ENCODE peak calls at places on chromosomes 5 and 9, in four cellular contexts. D is mesendoderm, Q is choroid plexus epithelial cell, I is aorta. G is an unnamed sample.

GRCh38 chr9:79858509-79858908 is 286.7 kb downstream of the TLE4 start:
- DNase-seq in D (no peak), Q (peak; percentile 28), I (no peak), G (no peak)

GRCh38 chr5:61569353-61569752 is 237.3 kb downstream of the ZSWIM6 start:
- DNase-seq in D (no peak), Q (no peak), I (no peak), G (peak; percentile 71)

GRCh38 chr5:62082370-62082778 is 223.6 kb upstream of the KIF2A start:
- DNase-seq in D (no peak), Q (peak; percentile 32), I (no peak), G (no peak)

GRCh38 chr5:21817668-21818419 is 1035.3 kb downstream of the CDH12 start:
- DNase-seq in D (no peak), Q (peak; percentile 44), I (no peak), G (no peak)

GRCh38 chr5:172548311-172548731 is 92.7 kb upstream of the NEURL1B start:
- DNase-seq in D (no peak), Q (no peak), I (no peak), G (no peak)

GRCh38 chr5:151151793-151152192 is 5.8 kb downstream of the ANXA6 start:
- DNase-seq in D (no peak), Q (peak; percentile 63), I (no peak), G (no peak)

GRCh38 chr5:99815-100214 is 7.8 kb downstream of the PLEKHG4B start:
- DNase-seq in D (peak; percentile 37), Q (no peak), I (no peak), G (no peak)

GRCh38 chr9:34072410-34072809 is 23.7 kb upstream of the UBAP2 start:
- DNase-seq in D (peak; percentile 77), Q (no peak), I (peak; percentile 1), G (no peak)

GRCh38 chr5:142736247-142736632 is 33.9 kb upstream of the ARHGAP26 start:
- DNase-seq in D (no peak), Q (no peak), I (no peak), G (no peak)

GRCh38 chr5:67879619-67880357 is 335.8 kb upstream of the PIK3R1 start:
- DNase-seq in D (no peak), Q (peak; percentile 54), I (no peak), G (no peak)

GRCh38 chr5:86461169-86461956 is 156.4 kb upstream of the COX7C start:
- DNase-seq in D (no peak), Q (peak; percentile 1), I (no peak), G (no peak)
- H3K4me3 ChIP-seq in D (no peak overlapping the region), Q (no peak overlapping the region), I (no peak overlapping the region), G (no peak overlapping the region)

GRCh38 chr5:179814090-179814489 is 6.6 kb upstream of the SQSTM1 start:
- DNase-seq in D (no peak), Q (no peak), I (no peak), G (no peak)

GRCh38 chr5:179816401-179817070 is 4.2 kb upstream of the SQSTM1 start:
- DNase-seq in D (no peak), Q (no peak), I (no peak), G (peak; percentile 49)

GRCh38 chr5:179812135-179812825 is 5.6 kb upstream of the MGAT4B start:
- DNase-seq in D (no peak), Q (no peak), I (no peak), G (no peak)

GRCh38 chr5:179815491-179816249 is 5.0 kb upstream of the SQSTM1 start:
- DNase-seq in D (no peak), Q (no peak), I (no peak), G (no peak)

GRCh38 chr5:179812997-179813607 is 6.4 kb upstream of the MGAT4B start:
- DNase-seq in D (no peak), Q (no peak), I (no peak), G (no peak)
- H3K4me3 ChIP-seq in D (no peak overlapping the region), Q (no peak overlapping the region), I (no peak overlapping the region), G (no peak overlapping the region)

GRCh38 chr5:112921833-112922817 is at the start of gene REEP5:
- DNase-seq in D (peak; percentile 91), Q (peak; percentile 69), I (peak; percentile 94), G (peak; percentile 94)

GRCh38 chr5:112923988-112924387 is 2.0 kb upstream of the REEP5 start:
- DNase-seq in D (no peak), Q (no peak), I (no peak), G (no peak)

GRCh38 chr5:112921031-112921832 is 795 bp downstream of the REEP5 start:
- DNase-seq in D (peak; percentile 82), Q (peak; percentile 82), I (peak; percentile 89), G (peak; percentile 89)

GRCh38 chr5:112918679-112919078 is 3.3 kb downstream of the REEP5 start:
- DNase-seq in D (no peak), Q (peak; percentile 44), I (no peak), G (no peak)

GRCh38 chr5:112923148-112923917 is 1.3 kb upstream of the REEP5 start:
- DNase-seq in D (peak; percentile 42), Q (no peak), I (no peak), G (no peak)
- H3K4me3 ChIP-seq in D (no peak overlapping the region), Q (no peak overlapping the region), I (no peak overlapping the region), G (peak overlapping the region; percentile 91)

GRCh38 chr5:147406636-147407035 is 103.2 kb downstream of the DPYSL3 start:
- DNase-seq in D (no peak), Q (no peak), I (no peak), G (no peak)

GRCh38 chr5:147404706-147405105 is 105.2 kb downstream of the DPYSL3 start:
- DNase-seq in D (no peak), Q (no peak), I (no peak), G (no peak)

GRCh38 chr5:147400836-147401235 is 109.0 kb downstream of the DPYSL3 start:
- DNase-seq in D (no peak), Q (no peak), I (no peak), G (no peak)

GRCh38 chr5:147407094-147407681 is 102.7 kb downstream of the DPYSL3 start:
- DNase-seq in D (peak; percentile 81), Q (peak; percentile 71), I (peak; percentile 65), G (no peak)

GRCh38 chr5:147403659-147404640 is 105.9 kb downstream of the DPYSL3 start:
- DNase-seq in D (no peak), Q (peak; percentile 97), I (peak; percentile 86), G (peak; percentile 59)
- H3K4me3 ChIP-seq in D (no peak overlapping the region), Q (no peak overlapping the region), I (no peak overlapping the region), G (no peak overlapping the region)

GRCh38 chr5:39197556-39197955 is 21.8 kb downstream of the FYB1 start:
- DNase-seq in D (no peak), Q (no peak), I (no peak), G (no peak)

GRCh38 chr5:39200081-39200480 is 19.3 kb downstream of the FYB1 start:
- DNase-seq in D (no peak), Q (no peak), I (no peak), G (no peak)

GRCh38 chr5:39198080-39198479 is 21.3 kb downstream of the FYB1 start:
- DNase-seq in D (no peak), Q (peak; percentile 83), I (no peak), G (no peak)

GRCh38 chr5:39201160-39201794 is 18.1 kb downstream of the FYB1 start:
- DNase-seq in D (no peak), Q (no peak), I (no peak), G (no peak)

GRCh38 chr5:39199335-39199734 is 20.0 kb downstream of the FYB1 start:
- DNase-seq in D (no peak), Q (no peak), I (no peak), G (no peak)
- H3K4me3 ChIP-seq in D (no peak overlapping the region), Q (no peak overlapping the region), I (no peak overlapping the region), G (no peak overlapping the region)

GRCh38 chr9:136643596-136644342 is 18.9 kb upstream of the EGFL7 start:
- DNase-seq in D (no peak), Q (no peak), I (no peak), G (no peak)

GRCh38 chr9:136645343-136645902 is 17.3 kb upstream of the EGFL7 start:
- DNase-seq in D (no peak), Q (no peak), I (no peak), G (no peak)

GRCh38 chr9:136644343-136644592 is 18.4 kb upstream of the EGFL7 start:
- DNase-seq in D (no peak), Q (no peak), I (peak; percentile 92), G (peak; percentile 92)

GRCh38 chr9:136645903-136646754 is 16.6 kb upstream of the EGFL7 start:
- DNase-seq in D (no peak), Q (peak; percentile 36), I (no peak), G (peak; percentile 88)

GRCh38 chr9:136644593-136645342 is 17.9 kb upstream of the EGFL7 start:
- DNase-seq in D (peak; percentile 58), Q (peak; percentile 38), I (no peak), G (peak; percentile 87)
- H3K4me3 ChIP-seq in D (no peak overlapping the region), Q (no peak overlapping the region), I (no peak overlapping the region), G (peak overlapping the region; percentile 58)

GRCh38 chr9:124622882-124623281 is 115.7 kb upstream of the NR5A1 start:
- DNase-seq in D (no peak), Q (no peak), I (no peak), G (no peak)

GRCh38 chr9:124624735-124624992 is 117.5 kb upstream of the NR5A1 start:
- DNase-seq in D (no peak), Q (no peak), I (no peak), G (no peak)

GRCh38 chr9:124625084-124625483 is 117.9 kb upstream of the NR5A1 start:
- DNase-seq in D (no peak), Q (no peak), I (no peak), G (no peak)

GRCh38 chr9:124621371-124622328 is 114.5 kb upstream of the NR5A1 start:
- DNase-seq in D (peak; percentile 49), Q (peak; percentile 47), I (no peak), G (no peak)

GRCh38 chr9:124623966-124624734 is 117.0 kb upstream of the NR5A1 start:
- DNase-seq in D (no peak), Q (no peak), I (no peak), G (no peak)
- H3K4me3 ChIP-seq in D (no peak overlapping the region), Q (no peak overlapping the region), I (no peak overlapping the region), G (no peak overlapping the region)

GRCh38 chr9:136346157-136346481 is 17.4 kb downstream of the DNLZ start:
- DNase-seq in D (no peak), Q (no peak), I (no peak), G (no peak)
- H3K4me3 ChIP-seq in D (no peak overlapping the region), Q (no peak overlapping the region), I (no peak overlapping the region), G (peak overlapping the region; percentile 49)

DNA sequence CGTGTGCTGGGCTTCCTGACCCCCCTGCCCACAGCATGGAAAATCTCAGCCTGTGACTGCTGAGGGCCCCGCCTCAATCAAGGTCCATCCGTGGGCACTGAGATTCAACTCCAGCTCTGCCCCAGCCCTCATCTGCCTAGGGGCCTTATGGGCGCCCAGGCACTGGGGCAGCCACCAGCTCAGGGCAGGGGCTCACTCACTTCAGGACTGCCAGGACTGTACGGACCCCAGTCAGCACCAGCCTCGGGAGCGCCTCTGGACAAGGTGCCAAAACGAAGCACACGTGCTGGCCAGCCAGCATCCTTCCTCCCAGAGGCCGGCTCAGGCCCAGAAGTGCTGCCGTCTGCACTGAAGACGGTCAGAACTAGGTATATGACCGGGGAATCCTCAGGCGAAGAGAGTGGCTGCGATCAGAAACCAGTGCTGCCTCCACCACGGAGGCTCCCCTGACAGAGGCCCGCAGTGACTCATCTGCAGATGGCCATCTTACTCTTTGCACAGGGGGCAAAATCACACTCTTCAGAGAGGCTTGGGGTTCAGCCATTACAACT is 19.6 kb downstream of the CLPTM1L start:
- DNase-seq in D (no peak), Q (no peak), I (peak; percentile 76), G (no peak)
- H3K4me3 ChIP-seq in D (no peak overlapping the region), Q (no peak overlapping the region), I (no peak overlapping the region), G (no peak overlapping the region)

G was measured in heart left ventricle.